ENCODE peak calls at places on chromosomes 11 and 22, in eight cellular contexts. X is bronchial epithelial cell; G is Jurkat, Clone E6-1; Q is A549; E is pancreas; V is lower lobe of right lung; H is IMR-90; Y is endodermal cell. T is an unnamed sample.

GRCh38 chr11:69317401-69318092 is 23.6 kb downstream of the MYEOV start:
- DNase-seq in Y (no peak), H (peak), V (no peak), G (no peak), X (peak), E (no peak), Q (no peak), T (no peak)

GRCh38 chr22:45881524-45881875 is 95.5 kb downstream of the WNT7B start:
- DNase-seq in E (no peak), X (no peak), Y (peak), G (no peak), H (no peak), V (peak), Q (no peak), T (no peak)

GRCh38 chr11:69355959-69356702 is 62.2 kb downstream of the MYEOV start:
- DNase-seq in G (no peak), Q (no peak), H (no peak), X (no peak), Y (no peak), V (no peak), E (peak), T (no peak)

GRCh38 chr22:26722159-26722558 is 64.8 kb downstream of the MIAT start:
- DNase-seq in Y (no peak), E (no peak), V (no peak), H (peak), G (no peak), Q (peak), X (peak), T (no peak)

GRCh38 chr11:63729326-63729725 is 39.2 kb downstream of the ZFTA start:
- DNase-seq in X (no peak), Q (no peak), Y (no peak), E (no peak), H (no peak), V (no peak), G (no peak), T (no peak)

GRCh38 chr11:126583594-126583993 is 228.1 kb downstream of the ST3GAL4 start:
- DNase-seq in Y (no peak), Q (no peak), V (no peak), G (no peak), H (no peak), X (no peak), E (no peak), T (no peak)

GRCh38 chr11:105132716-105133511 is 6.7 kb downstream of the CARD18 start:
- DNase-seq in X (peak), E (no peak), G (no peak), V (no peak), Q (peak), H (peak), Y (no peak), T (no peak)

GRCh38 chr11:64320556-64320955 is 2.6 kb downstream of the PRDX5 start:
- DNase-seq in Y (no peak), H (no peak), X (no peak), G (no peak), V (no peak), E (peak), Q (no peak), T (peak)

GRCh38 chr22:20779813-20780148 is 5.9 kb downstream of the SERPIND1 start:
- DNase-seq in H (peak), V (no peak), X (peak), Y (no peak), E (no peak), G (no peak), Q (no peak), T (peak)

GRCh38 chr11:127627629-127628462 is 627.3 kb upstream of the KIRREL3 start:
- DNase-seq in Y (no peak), E (peak), G (no peak), Q (no peak), V (no peak), X (peak), H (peak), T (no peak)

GRCh38 chr11:65439331-65440181 is 17.0 kb downstream of the NEAT1 start:
- DNase-seq in H (peak), Y (no peak), V (no peak), E (peak), X (peak), Q (peak), G (no peak), T (no peak)

GRCh38 chr11:13269775-13270174 is 7.8 kb upstream of the BMAL1 start:
- DNase-seq in X (peak), Q (no peak), H (peak), E (no peak), V (no peak), Y (no peak), G (no peak), T (no peak)

GRCh38 chr11:45599161-45599943 is 66.1 kb downstream of the CHST1 start:
- DNase-seq in X (no peak), Q (no peak), H (no peak), G (no peak), E (no peak), V (no peak), Y (peak), T (no peak)

GRCh38 chr11:115630109-115630700 is 126.0 kb upstream of the CADM1 start:
- DNase-seq in H (no peak), X (no peak), E (no peak), Y (no peak), V (no peak), G (no peak), Q (no peak), T (no peak)

GRCh38 chr11:44943118-44943517 is 7.6 kb downstream of the TP53I11 start:
- DNase-seq in H (no peak), Y (no peak), X (no peak), V (peak), Q (no peak), E (no peak), G (no peak), T (no peak)

GRCh38 chr11:105046898-105047579 is 1.9 kb upstream of the CARD16 start:
- DNase-seq in Y (no peak), H (peak), E (no peak), X (peak), V (no peak), G (no peak), Q (peak), T (peak)

GRCh38 chr11:67546852-67547251 is 23.6 kb upstream of the CABP2 start:
- DNase-seq in Y (no peak), X (no peak), H (no peak), Q (no peak), E (peak), V (no peak), G (peak), T (no peak)

GRCh38 chr11:129115652-129116585 is 76.2 kb downstream of the ARHGAP32 start:
- DNase-seq in X (peak), Q (peak), E (no peak), G (no peak), Y (no peak), V (no peak), H (peak), T (peak)

GRCh38 chr22:17847360-17848078 is 73.2 kb upstream of the BID start:
- DNase-seq in G (no peak), Y (peak), X (peak), V (no peak), Q (no peak), H (no peak), E (no peak), T (peak)

GRCh38 chr11:19742595-19743292 is 30.1 kb downstream of the NAV2 start:
- DNase-seq in G (peak), Q (peak), X (peak), Y (peak), H (peak), E (peak), V (peak), T (peak)

GRCh38 chr11:19577849-19578619 is 134.6 kb upstream of the NAV2 start:
- DNase-seq in Q (no peak), H (peak), X (no peak), E (no peak), V (no peak), G (no peak), Y (no peak), T (no peak)

GRCh38 chr11:76132268-76132667 is 74.0 kb downstream of the WNT11 start:
- DNase-seq in V (no peak), Y (no peak), G (peak), X (no peak), E (no peak), H (no peak), Q (no peak), T (no peak)

GRCh38 chr11:10072841-10073240 is 221.2 kb downstream of the SBF2 start:
- DNase-seq in V (no peak), X (peak), G (no peak), E (no peak), Y (no peak), Q (no peak), H (peak), T (no peak)

GRCh38 chr11:13889566-13890214 is 72.8 kb upstream of the SPON1 start:
- DNase-seq in Q (no peak), V (no peak), Y (no peak), X (no peak), E (no peak), G (no peak), H (no peak), T (no peak)

GRCh38 chr22:42388130-42388797 is 43.9 kb downstream of the NFAM1 start:
- DNase-seq in E (no peak), H (peak), V (no peak), Q (no peak), G (peak), Y (no peak), X (peak), T (peak)

GRCh38 chr22:46979506-46979905 is 217.1 kb downstream of the TBC1D22A start:
- DNase-seq in Q (no peak), Y (no peak), X (no peak), G (no peak), V (no peak), H (no peak), E (no peak), T (no peak)

GRCh38 chr11:111798279-111798678 is 32.1 kb upstream of the PPP2R1B start:
- DNase-seq in Q (no peak), H (no peak), G (no peak), E (no peak), Y (no peak), X (no peak), V (no peak), T (no peak)

GRCh38 chr22:42720263-42721044 is at the start of gene A4GALT:
- DNase-seq in E (no peak), V (no peak), H (no peak), X (no peak), Y (peak), Q (no peak), G (no peak), T (peak)

GRCh38 chr11:72844356-72844755 is 30.1 kb downstream of the ATG16L2 start:
- DNase-seq in Y (no peak), E (no peak), G (no peak), X (no peak), V (no peak), Q (no peak), H (peak), T (no peak)

GRCh38 chr11:47267858-47268257 is 2.1 kb upstream of the MADD start:
- DNase-seq in X (no peak), E (no peak), Q (no peak), G (no peak), Y (peak), H (no peak), V (peak), T (no peak)

GRCh38 chr11:1574256-1575242 is 2.5 kb upstream of the DUSP8 start:
- DNase-seq in V (no peak), X (no peak), Q (peak), H (peak), G (no peak), E (peak), Y (peak), T (no peak)
- H3K4me3 ChIP-seq in V (peak), X (peak), Q (peak), H (no peak), G (no peak), E (peak), Y (peak), T (peak)

GRCh38 chr11:84901986-84902385 is 725.2 kb downstream of the DLG2 start:
- DNase-seq in G (no peak), Y (no peak), Q (no peak), X (no peak), H (peak), E (no peak), V (no peak), T (no peak)
- H3K4me3 ChIP-seq in G (no peak), Y (no peak), Q (no peak), X (no peak), H (no peak), E (no peak), V (no peak), T (no peak)

DNA sequence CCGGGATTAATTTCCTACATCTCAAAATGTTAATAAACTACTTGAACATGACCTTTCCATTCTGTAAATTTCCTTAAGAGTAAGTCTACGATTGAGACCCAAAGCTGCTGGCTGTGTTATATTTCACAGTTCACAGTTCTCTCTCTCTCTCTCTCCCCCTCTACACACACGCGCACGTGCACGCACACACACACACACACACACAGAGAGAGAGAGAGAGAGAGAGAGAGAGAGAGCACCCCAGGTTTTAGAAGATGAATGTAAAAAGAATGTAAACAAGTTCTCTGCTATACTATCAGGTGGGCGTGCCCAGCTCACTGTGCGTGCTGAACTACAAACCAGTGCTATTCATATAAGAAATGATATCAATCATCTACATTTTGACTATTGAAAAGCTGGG is 3.3 kb downstream of the BDNF start:
- DNase-seq in Q (no peak), E (no peak), V (no peak), H (peak), X (peak), Y (peak), G (no peak), T (no peak)
- H3K4me3 ChIP-seq in Q (peak), E (no peak), V (no peak), H (peak), X (no peak), Y (no peak), G (no peak), T (no peak)

DNA sequence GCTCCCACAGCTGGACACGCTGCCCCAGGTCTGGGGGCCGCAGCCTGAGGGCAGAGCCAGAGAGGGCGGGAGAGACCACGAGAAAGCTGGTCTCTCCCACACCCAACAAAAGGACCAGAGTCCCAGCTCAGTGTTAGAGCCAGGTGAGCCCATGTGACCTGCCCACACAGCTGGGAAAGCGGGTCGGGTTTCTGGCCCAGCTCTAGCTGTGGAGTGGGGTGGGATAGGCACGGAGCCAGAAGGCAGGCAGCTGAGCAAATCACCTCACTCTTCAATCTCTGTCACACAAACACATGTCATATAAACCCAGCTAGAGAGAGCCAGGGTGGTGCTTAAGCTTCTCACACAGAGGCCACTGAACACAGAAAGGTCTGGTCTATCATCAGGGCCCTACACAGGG is 7.8 kb upstream of the EIF3D start:
- DNase-seq in V (no peak), H (no peak), Y (no peak), X (no peak), Q (no peak), E (no peak), G (no peak), T (no peak)
- H3K4me3 ChIP-seq in V (no peak), H (no peak), Y (no peak), X (no peak), Q (no peak), E (no peak), G (no peak), T (no peak)

DNA sequence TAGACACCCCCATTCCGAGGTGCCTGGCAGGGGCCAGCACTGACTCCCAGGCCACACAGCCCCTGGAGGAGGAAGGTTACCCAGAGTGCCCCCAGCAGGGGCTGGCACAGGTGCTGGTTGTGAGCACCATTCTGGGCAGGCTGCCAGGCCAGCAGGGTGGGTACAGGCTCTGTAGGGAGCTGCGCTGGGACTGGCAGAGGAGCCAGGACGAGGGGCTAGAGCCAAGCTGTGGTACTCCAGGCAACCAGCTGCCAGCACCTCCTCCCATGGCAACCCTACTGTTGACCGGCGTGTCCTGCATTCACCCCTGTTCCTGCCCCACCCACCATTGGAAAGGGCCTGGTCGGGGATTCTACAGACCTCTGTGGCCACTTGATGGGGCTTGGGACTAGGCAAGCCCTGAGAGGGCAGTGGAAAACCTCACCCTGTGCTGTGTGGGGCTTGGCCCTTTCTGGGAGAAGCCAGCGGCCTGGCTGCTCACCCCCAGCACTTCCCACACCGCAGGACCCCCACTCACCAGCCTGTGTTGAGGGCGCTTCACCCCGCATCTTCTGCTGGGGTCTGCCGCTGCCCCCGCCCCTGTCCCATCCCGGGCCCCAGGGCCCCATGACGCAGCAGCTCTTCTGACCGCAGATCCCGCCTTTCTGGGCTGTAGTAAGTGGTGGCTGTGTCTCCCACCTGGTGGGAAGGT is 1.9 kb downstream of the CLDN5 start:
- DNase-seq in G (no peak), X (no peak), Y (peak), Q (no peak), E (no peak), V (no peak), H (no peak), T (no peak)
- H3K4me3 ChIP-seq in G (no peak), X (no peak), Y (no peak), Q (no peak), E (no peak), V (peak), H (no peak), T (no peak)

GRCh38 chr11:62336949-62337681 is at the start of gene ASRGL1:
- DNase-seq in E (peak), X (peak), G (peak), V (peak), Q (peak), H (peak), Y (peak), T (peak)

GRCh38 chr11:62338218-62338617 is 970 bp downstream of the ASRGL1 start:
- DNase-seq in E (no peak), V (no peak), X (no peak), Y (no peak), G (no peak), Q (no peak), H (no peak), T (no peak)

GRCh38 chr11:62333768-62334167 is 3.5 kb upstream of the ASRGL1 start:
- DNase-seq in G (no peak), X (no peak), Y (no peak), V (no peak), H (no peak), E (no peak), Q (no peak), T (no peak)

GRCh38 chr11:62340269-62340901 is 3.1 kb downstream of the ASRGL1 start:
- DNase-seq in G (peak), Y (peak), X (peak), V (peak), H (peak), Q (peak), E (peak), T (no peak)

GRCh38 chr11:62337682-62338181 is 484 bp downstream of the ASRGL1 start:
- DNase-seq in Y (peak), E (peak), V (peak), X (no peak), Q (peak), G (no peak), H (no peak), T (no peak)
- H3K4me3 ChIP-seq in Y (peak), E (peak), V (peak), X (peak), Q (peak), G (peak), H (peak), T (peak)

GRCh38 chr11:113531078-113531477 is 55.9 kb upstream of the DRD2 start:
- DNase-seq in H (no peak), V (no peak), E (no peak), Q (no peak), X (no peak), Y (peak), G (no peak), T (no peak)

GRCh38 chr11:113521737-113522517 is 46.7 kb upstream of the DRD2 start:
- DNase-seq in G (no peak), V (no peak), E (no peak), Y (no peak), H (no peak), Q (no peak), X (peak), T (no peak)

GRCh38 chr11:113529606-113530005 is 54.4 kb upstream of the DRD2 start:
- DNase-seq in V (no peak), X (no peak), G (no peak), E (no peak), Q (no peak), Y (peak), H (no peak), T (no peak)

GRCh38 chr11:113528982-113529381 is 53.8 kb upstream of the DRD2 start:
- DNase-seq in Y (peak), V (no peak), E (no peak), G (no peak), X (peak), Q (no peak), H (no peak), T (no peak)

DNA sequence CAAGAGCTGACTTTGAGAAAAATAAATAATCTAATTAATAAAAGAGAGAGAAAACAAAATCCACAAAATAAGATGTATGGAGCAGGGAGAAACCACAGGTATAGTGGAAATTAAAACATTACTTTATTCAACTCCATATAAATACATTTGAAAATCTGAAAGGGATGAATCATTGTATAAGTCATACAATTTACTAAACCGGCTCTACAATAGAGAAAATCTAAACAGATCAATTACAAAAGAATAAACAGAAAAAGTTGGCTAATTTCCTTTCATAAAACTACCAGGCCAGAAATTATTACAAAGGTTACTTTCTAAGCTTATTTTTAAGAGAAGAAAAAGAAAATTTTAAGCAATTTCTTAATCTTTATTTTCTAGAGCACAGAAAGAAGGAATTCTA is 51.3 kb upstream of the DRD2 start:
- DNase-seq in E (no peak), Q (no peak), Y (no peak), H (no peak), G (no peak), V (no peak), X (peak), T (no peak)
- H3K4me3 ChIP-seq in E (no peak), Q (no peak), Y (no peak), H (no peak), G (no peak), V (no peak), X (no peak), T (no peak)

GRCh38 chr22:35850831-35851230 is 133.2 kb downstream of the APOL5 start:
- DNase-seq in Q (no peak), E (no peak), H (no peak), Y (no peak), X (no peak), G (no peak), V (no peak), T (no peak)
- H3K4me3 ChIP-seq in Q (no peak), E (no peak), H (no peak), Y (no peak), X (no peak), G (no peak), V (no peak), T (no peak)

GRCh38 chr11:124672531-124673215 is 866 bp downstream of the SIAE start:
- DNase-seq in Y (no peak), V (no peak), G (no peak), E (no peak), Q (no peak), X (no peak), H (no peak), T (peak)

GRCh38 chr11:124674168-124674517 is 439 bp downstream of the SPA17 start:
- DNase-seq in Q (no peak), G (no peak), Y (no peak), E (no peak), X (no peak), V (no peak), H (no peak), T (no peak)

GRCh38 chr11:124673333-124674167 is at the start of the genes SIAE and SPA17:
- DNase-seq in H (peak), X (peak), Q (peak), G (peak), V (peak), Y (peak), E (peak), T (peak)

GRCh38 chr11:124676386-124676785 is 2.7 kb downstream of the SPA17 start:
- DNase-seq in Y (no peak), X (peak), G (no peak), Q (no peak), V (no peak), H (peak), E (no peak), T (no peak)

GRCh38 chr11:124674571-124674970 is 867 bp downstream of the SPA17 start:
- DNase-seq in E (no peak), X (no peak), Y (no peak), Q (no peak), V (no peak), G (no peak), H (no peak), T (no peak)
- H3K4me3 ChIP-seq in E (no peak), X (no peak), Y (peak), Q (peak), V (peak), G (peak), H (peak), T (peak)